ENCODE peak calls at places on chromosomes 4 and X, in ten cellular contexts. One of them, this sample, is unnamed. For H3K4me1, the result is how much of the 10 kb centered on the place peaks cover.

GRCh38 chr4:78242071-78242470 is 184.9 kb downstream of the FRAS1 start:
- DNase-seq in psoas muscle: no peak
- DNase-seq in MM.1S: no peak
- DNase-seq in ascending aorta: no peak
- DNase-seq in tibial nerve: no peak
- DNase-seq in left ventricle myocardium inferior: no peak
- DNase-seq in A549: no peak
- DNase-seq in cardiac muscle cell: peak
- DNase-seq in spleen: no peak
- DNase-seq in esophagus squamous epithelium: no peak
- DNase-seq in this sample: no peak

GRCh38 chrX:74419861-74420193 is 1.5 kb upstream of the SLC16A2 start:
- DNase-seq in MM.1S: no peak
- DNase-seq in spleen: no peak
- DNase-seq in A549: no peak
- DNase-seq in cardiac muscle cell: no peak
- DNase-seq in psoas muscle: no peak
- DNase-seq in left ventricle myocardium inferior: no peak
- DNase-seq in ascending aorta: no peak
- DNase-seq in tibial nerve: no peak
- DNase-seq in esophagus squamous epithelium: no peak
- DNase-seq in this sample: no peak

GRCh38 chrX:55142206-55142918 is 53.5 kb downstream of the PAGE2 start:
- DNase-seq in esophagus squamous epithelium: no peak
- DNase-seq in left ventricle myocardium inferior: no peak
- DNase-seq in ascending aorta: no peak
- DNase-seq in A549: no peak
- DNase-seq in MM.1S: no peak
- DNase-seq in tibial nerve: no peak
- DNase-seq in spleen: no peak
- DNase-seq in psoas muscle: no peak
- DNase-seq in cardiac muscle cell: no peak
- DNase-seq in this sample: no peak

GRCh38 chr4:80183196-80184052 is 13.9 kb upstream of the PRDM8 start:
- DNase-seq in MM.1S: no peak
- DNase-seq in psoas muscle: peak
- DNase-seq in cardiac muscle cell: peak
- DNase-seq in left ventricle myocardium inferior: peak
- DNase-seq in A549: no peak
- DNase-seq in spleen: no peak
- DNase-seq in tibial nerve: no peak
- DNase-seq in ascending aorta: peak
- DNase-seq in esophagus squamous epithelium: no peak
- DNase-seq in this sample: peak

GRCh38 chr4:150982557-150983233 is 32.4 kb downstream of the LRBA start:
- DNase-seq in MM.1S: no peak
- DNase-seq in ascending aorta: no peak
- DNase-seq in A549: no peak
- DNase-seq in left ventricle myocardium inferior: no peak
- DNase-seq in tibial nerve: no peak
- DNase-seq in esophagus squamous epithelium: no peak
- DNase-seq in psoas muscle: no peak
- DNase-seq in spleen: no peak
- DNase-seq in cardiac muscle cell: peak
- DNase-seq in this sample: no peak

GRCh38 chrX:125727117-125727516 is 407.4 kb downstream of the TEX13C start:
- DNase-seq in tibial nerve: no peak
- DNase-seq in ascending aorta: no peak
- DNase-seq in A549: no peak
- DNase-seq in MM.1S: no peak
- DNase-seq in left ventricle myocardium inferior: no peak
- DNase-seq in cardiac muscle cell: no peak
- DNase-seq in psoas muscle: no peak
- DNase-seq in esophagus squamous epithelium: no peak
- DNase-seq in spleen: no peak
- DNase-seq in this sample: no peak

GRCh38 chr4:81214518-81215218 is 354 bp downstream of the PRKG2 start:
- DNase-seq in cardiac muscle cell: peak
- DNase-seq in MM.1S: no peak
- DNase-seq in tibial nerve: no peak
- DNase-seq in ascending aorta: no peak
- DNase-seq in A549: no peak
- DNase-seq in spleen: peak
- DNase-seq in esophagus squamous epithelium: no peak
- DNase-seq in left ventricle myocardium inferior: no peak
- DNase-seq in psoas muscle: no peak
- DNase-seq in this sample: peak

GRCh38 chr4:25513814-25514213 is 136.8 kb downstream of the ANAPC4 start:
- DNase-seq in left ventricle myocardium inferior: no peak
- DNase-seq in psoas muscle: no peak
- DNase-seq in MM.1S: no peak
- DNase-seq in spleen: no peak
- DNase-seq in tibial nerve: no peak
- DNase-seq in cardiac muscle cell: no peak
- DNase-seq in A549: no peak
- DNase-seq in esophagus squamous epithelium: no peak
- DNase-seq in ascending aorta: no peak
- DNase-seq in this sample: no peak

GRCh38 chr4:143186634-143187033 is 1.9 kb downstream of the USP38 start:
- DNase-seq in cardiac muscle cell: peak
- DNase-seq in A549: no peak
- DNase-seq in psoas muscle: no peak
- DNase-seq in tibial nerve: no peak
- DNase-seq in esophagus squamous epithelium: no peak
- DNase-seq in MM.1S: peak
- DNase-seq in left ventricle myocardium inferior: no peak
- DNase-seq in spleen: no peak
- DNase-seq in ascending aorta: no peak
- DNase-seq in this sample: no peak

GRCh38 chr4:143185253-143186107 is 763 bp downstream of the USP38 start:
- DNase-seq in spleen: peak
- DNase-seq in cardiac muscle cell: peak
- DNase-seq in psoas muscle: peak
- DNase-seq in MM.1S: peak
- DNase-seq in esophagus squamous epithelium: no peak
- DNase-seq in A549: no peak
- DNase-seq in left ventricle myocardium inferior: peak
- DNase-seq in tibial nerve: no peak
- DNase-seq in ascending aorta: no peak
- DNase-seq in this sample: no peak

GRCh38 chr4:143186202-143186601 is 1.5 kb downstream of the USP38 start:
- DNase-seq in esophagus squamous epithelium: no peak
- DNase-seq in ascending aorta: no peak
- DNase-seq in tibial nerve: no peak
- DNase-seq in A549: no peak
- DNase-seq in MM.1S: no peak
- DNase-seq in spleen: no peak
- DNase-seq in cardiac muscle cell: peak
- DNase-seq in psoas muscle: no peak
- DNase-seq in left ventricle myocardium inferior: no peak
- DNase-seq in this sample: no peak

GRCh38 chr4:143184503-143185252 is at the start of gene USP38:
- DNase-seq in psoas muscle: peak
- DNase-seq in MM.1S: peak
- DNase-seq in left ventricle myocardium inferior: peak
- DNase-seq in esophagus squamous epithelium: peak
- DNase-seq in cardiac muscle cell: peak
- DNase-seq in A549: peak
- DNase-seq in ascending aorta: peak
- DNase-seq in tibial nerve: peak
- DNase-seq in spleen: peak
- DNase-seq in this sample: peak

GRCh38 chr4:143188325-143189088 is 3.8 kb downstream of the USP38 start:
- DNase-seq in spleen: no peak
- DNase-seq in left ventricle myocardium inferior: no peak
- DNase-seq in MM.1S: no peak
- DNase-seq in cardiac muscle cell: no peak
- DNase-seq in ascending aorta: no peak
- DNase-seq in psoas muscle: no peak
- DNase-seq in tibial nerve: no peak
- DNase-seq in A549: no peak
- DNase-seq in esophagus squamous epithelium: no peak
- DNase-seq in this sample: no peak
- H3K4me1 ChIP-seq in spleen: half or more
- H3K4me1 ChIP-seq in left ventricle myocardium inferior: half or more
- H3K4me1 ChIP-seq in MM.1S: under half
- H3K4me1 ChIP-seq in cardiac muscle cell: under half
- H3K4me1 ChIP-seq in ascending aorta: under half
- H3K4me1 ChIP-seq in psoas muscle: under half
- H3K4me1 ChIP-seq in tibial nerve: under half
- H3K4me1 ChIP-seq in A549: under half
- H3K4me1 ChIP-seq in esophagus squamous epithelium: under half
- H3K4me1 ChIP-seq in this sample: under half

GRCh38 chr4:96742332-96743014 is 902.6 kb downstream of the PDHA2 start:
- DNase-seq in spleen: no peak
- DNase-seq in esophagus squamous epithelium: no peak
- DNase-seq in MM.1S: no peak
- DNase-seq in left ventricle myocardium inferior: no peak
- DNase-seq in ascending aorta: no peak
- DNase-seq in A549: no peak
- DNase-seq in cardiac muscle cell: no peak
- DNase-seq in tibial nerve: no peak
- DNase-seq in psoas muscle: no peak
- DNase-seq in this sample: peak
- TF ChIP-seq CTCF in spleen: no peak
- TF ChIP-seq CTCF in esophagus squamous epithelium: no peak
- TF ChIP-seq CTCF in MM.1S: no peak
- TF ChIP-seq CTCF in left ventricle myocardium inferior: no peak
- TF ChIP-seq CTCF in ascending aorta: no peak
- TF ChIP-seq CTCF in A549: no peak
- TF ChIP-seq CTCF in cardiac muscle cell: no peak
- TF ChIP-seq CTCF in tibial nerve: no peak
- TF ChIP-seq CTCF in psoas muscle: no peak
- TF ChIP-seq CTCF in this sample: no peak

DNA sequence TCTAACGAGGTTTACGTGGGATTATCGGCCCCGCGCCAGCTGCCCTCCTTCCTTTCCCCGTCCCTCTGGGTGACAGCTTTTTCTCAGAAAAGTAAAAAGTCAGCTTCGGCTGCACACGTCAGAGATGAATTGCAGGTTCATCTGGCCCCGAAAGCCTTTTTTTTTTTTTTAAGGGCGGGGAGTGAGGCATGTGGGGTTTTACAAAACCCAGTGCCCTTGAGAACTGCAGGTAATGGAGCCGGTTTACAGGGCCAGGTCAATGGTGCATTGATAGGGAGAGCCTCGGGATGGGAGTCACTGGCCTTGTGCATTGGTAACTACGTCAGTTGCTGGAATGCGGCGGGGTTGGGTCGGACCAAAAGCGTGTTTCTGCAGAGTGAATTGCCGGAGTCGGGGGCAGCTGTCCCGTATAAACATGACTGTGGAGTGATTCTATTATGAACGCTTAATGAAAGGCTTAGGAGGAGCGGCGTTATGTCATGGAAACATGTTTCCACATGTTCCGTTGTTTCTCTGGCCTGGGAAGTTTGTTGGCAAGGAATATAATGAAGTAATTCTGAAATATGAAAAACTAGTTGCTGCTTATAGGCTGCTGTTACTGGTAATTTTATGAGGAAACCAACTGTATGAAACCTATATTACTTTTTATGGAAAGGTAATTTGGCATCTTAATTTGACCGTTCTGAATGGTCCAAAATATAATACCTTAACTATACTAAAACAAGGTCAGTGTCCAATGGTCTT is 1.1 kb downstream of the HSPA4L start:
- DNase-seq in psoas muscle: peak
- DNase-seq in esophagus squamous epithelium: peak
- DNase-seq in left ventricle myocardium inferior: peak
- DNase-seq in tibial nerve: peak
- DNase-seq in A549: peak
- DNase-seq in MM.1S: peak
- DNase-seq in spleen: peak
- DNase-seq in cardiac muscle cell: peak
- DNase-seq in ascending aorta: peak
- DNase-seq in this sample: peak
- H3K27ac ChIP-seq in psoas muscle: peak
- H3K27ac ChIP-seq in esophagus squamous epithelium: peak
- H3K27ac ChIP-seq in left ventricle myocardium inferior: peak
- H3K27ac ChIP-seq in tibial nerve: peak
- H3K27ac ChIP-seq in A549: peak
- H3K27ac ChIP-seq in MM.1S: peak
- H3K27ac ChIP-seq in spleen: peak
- H3K27ac ChIP-seq in cardiac muscle cell: no peak
- H3K27ac ChIP-seq in ascending aorta: peak
- H3K27ac ChIP-seq in this sample: peak

GRCh38 chr4:100095729-100096595 is 94.3 kb downstream of the DDIT4L start:
- DNase-seq in psoas muscle: peak
- DNase-seq in spleen: no peak
- DNase-seq in esophagus squamous epithelium: no peak
- DNase-seq in cardiac muscle cell: peak
- DNase-seq in left ventricle myocardium inferior: peak
- DNase-seq in MM.1S: peak
- DNase-seq in tibial nerve: peak
- DNase-seq in A549: peak
- DNase-seq in ascending aorta: peak
- DNase-seq in this sample: peak

GRCh38 chr4:100100985-100101384 is 89.3 kb downstream of the DDIT4L start:
- DNase-seq in tibial nerve: no peak
- DNase-seq in psoas muscle: no peak
- DNase-seq in cardiac muscle cell: no peak
- DNase-seq in esophagus squamous epithelium: no peak
- DNase-seq in spleen: no peak
- DNase-seq in A549: no peak
- DNase-seq in MM.1S: peak
- DNase-seq in left ventricle myocardium inferior: no peak
- DNase-seq in ascending aorta: no peak
- DNase-seq in this sample: no peak

GRCh38 chr4:100099746-100100145 is 90.5 kb downstream of the DDIT4L start:
- DNase-seq in tibial nerve: no peak
- DNase-seq in esophagus squamous epithelium: no peak
- DNase-seq in A549: no peak
- DNase-seq in spleen: no peak
- DNase-seq in MM.1S: no peak
- DNase-seq in left ventricle myocardium inferior: no peak
- DNase-seq in psoas muscle: no peak
- DNase-seq in cardiac muscle cell: no peak
- DNase-seq in ascending aorta: no peak
- DNase-seq in this sample: no peak

GRCh38 chr4:100098681-100099080 is 91.6 kb downstream of the DDIT4L start:
- DNase-seq in spleen: no peak
- DNase-seq in esophagus squamous epithelium: no peak
- DNase-seq in tibial nerve: no peak
- DNase-seq in A549: no peak
- DNase-seq in MM.1S: no peak
- DNase-seq in cardiac muscle cell: no peak
- DNase-seq in left ventricle myocardium inferior: no peak
- DNase-seq in psoas muscle: no peak
- DNase-seq in ascending aorta: no peak
- DNase-seq in this sample: no peak

DNA sequence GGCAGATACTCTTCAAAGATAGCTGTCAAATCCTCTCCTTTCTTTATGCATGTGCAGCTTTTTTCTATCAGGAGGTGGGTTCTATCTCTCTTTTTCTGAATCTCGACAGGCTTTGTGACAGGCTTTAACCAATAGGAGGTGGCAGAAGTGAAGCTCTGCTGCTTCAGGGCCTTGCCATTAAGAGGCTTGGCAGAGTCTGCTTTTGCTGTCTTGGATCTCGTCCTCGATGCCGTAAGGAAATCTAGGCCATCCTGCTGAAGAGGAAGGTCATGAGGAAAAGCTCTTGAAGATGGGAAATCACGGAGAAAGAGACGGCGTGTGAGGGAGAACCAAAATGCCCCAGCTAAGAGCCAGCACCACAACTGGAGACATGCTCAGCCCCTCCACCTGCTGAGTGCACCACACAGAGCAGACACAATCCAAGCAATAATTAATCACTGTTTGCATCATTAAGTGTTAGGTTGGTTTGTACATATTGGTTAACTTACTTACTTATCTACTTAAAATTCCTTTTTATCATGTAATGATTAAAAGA is 92.2 kb downstream of the DDIT4L start:
- DNase-seq in tibial nerve: no peak
- DNase-seq in A549: no peak
- DNase-seq in ascending aorta: no peak
- DNase-seq in esophagus squamous epithelium: no peak
- DNase-seq in left ventricle myocardium inferior: no peak
- DNase-seq in spleen: no peak
- DNase-seq in psoas muscle: no peak
- DNase-seq in cardiac muscle cell: no peak
- DNase-seq in MM.1S: no peak
- DNase-seq in this sample: no peak
- H3K4me1 ChIP-seq in tibial nerve: under half
- H3K4me1 ChIP-seq in A549: under half
- H3K4me1 ChIP-seq in ascending aorta: under half
- H3K4me1 ChIP-seq in esophagus squamous epithelium: under half
- H3K4me1 ChIP-seq in left ventricle myocardium inferior: under half
- H3K4me1 ChIP-seq in spleen: under half
- H3K4me1 ChIP-seq in psoas muscle: under half
- H3K4me1 ChIP-seq in cardiac muscle cell: under half
- H3K4me1 ChIP-seq in MM.1S: under half
- H3K4me1 ChIP-seq in this sample: under half